ENCODE peak calls at places on chromosomes 3 and 15, in nine cellular contexts. One of them, this sample, is unnamed.

GRCh38 chr15:31032959-31033358 is 41.5 kb upstream of the MTMR10 start:
- DNase-seq in GM13976: no peak
- DNase-seq in coronary artery: no peak
- DNase-seq in breast epithelium: no peak
- DNase-seq in HCT116: no peak
- DNase-seq in bronchial epithelial cell: no peak
- DNase-seq in Peyer's patch: no peak
- DNase-seq in upper lobe of left lung: no peak
- DNase-seq in IMR-90: peak; percentile 76
- DNase-seq in this sample: peak; percentile 5

GRCh38 chr3:70231224-70231623 is 81.2 kb downstream of the MDFIC2 start:
- DNase-seq in GM13976: no peak
- DNase-seq in coronary artery: no peak
- DNase-seq in breast epithelium: no peak
- DNase-seq in HCT116: no peak
- DNase-seq in bronchial epithelial cell: no peak
- DNase-seq in Peyer's patch: no peak
- DNase-seq in upper lobe of left lung: no peak
- DNase-seq in IMR-90: no peak
- DNase-seq in this sample: no peak

GRCh38 chr15:63422891-63423290 is 41.2 kb upstream of the CA12 start:
- DNase-seq in GM13976: no peak
- DNase-seq in coronary artery: no peak
- DNase-seq in breast epithelium: no peak
- DNase-seq in HCT116: no peak
- DNase-seq in bronchial epithelial cell: no peak
- DNase-seq in Peyer's patch: no peak
- DNase-seq in upper lobe of left lung: no peak
- DNase-seq in IMR-90: no peak
- DNase-seq in this sample: no peak

GRCh38 chr3:194107126-194107525 is 28.8 kb upstream of the HES1 start:
- DNase-seq in GM13976: no peak
- DNase-seq in coronary artery: no peak
- DNase-seq in breast epithelium: no peak
- DNase-seq in HCT116: no peak
- DNase-seq in bronchial epithelial cell: no peak
- DNase-seq in Peyer's patch: no peak
- DNase-seq in upper lobe of left lung: no peak
- DNase-seq in IMR-90: no peak
- DNase-seq in this sample: no peak

GRCh38 chr3:51967384-51968174 is at the start of gene PCBP4:
- DNase-seq in GM13976: peak; percentile 77
- DNase-seq in coronary artery: no peak
- DNase-seq in breast epithelium: peak; percentile 69
- DNase-seq in HCT116: no peak
- DNase-seq in bronchial epithelial cell: no peak
- DNase-seq in Peyer's patch: peak; percentile 31
- DNase-seq in upper lobe of left lung: peak; percentile 91
- DNase-seq in IMR-90: peak; percentile 34
- DNase-seq in this sample: no peak

GRCh38 chr3:194607592-194608386 is 25.4 kb downstream of the TMEM44 start:
- DNase-seq in GM13976: no peak
- DNase-seq in coronary artery: no peak
- DNase-seq in breast epithelium: no peak
- DNase-seq in HCT116: no peak
- DNase-seq in bronchial epithelial cell: no peak
- DNase-seq in Peyer's patch: no peak
- DNase-seq in upper lobe of left lung: no peak
- DNase-seq in IMR-90: no peak
- DNase-seq in this sample: no peak

GRCh38 chr3:196251918-196252317 is 35.6 kb downstream of the SLC51A start:
- DNase-seq in GM13976: no peak
- DNase-seq in coronary artery: no peak
- DNase-seq in breast epithelium: no peak
- DNase-seq in HCT116: no peak
- DNase-seq in bronchial epithelial cell: no peak
- DNase-seq in Peyer's patch: no peak
- DNase-seq in upper lobe of left lung: peak; percentile 63
- DNase-seq in IMR-90: no peak
- DNase-seq in this sample: no peak

GRCh38 chr15:27623560-27624305 is 475.4 kb downstream of the OCA2 start:
- DNase-seq in GM13976: no peak
- DNase-seq in coronary artery: no peak
- DNase-seq in breast epithelium: no peak
- DNase-seq in HCT116: no peak
- DNase-seq in bronchial epithelial cell: no peak
- DNase-seq in Peyer's patch: no peak
- DNase-seq in upper lobe of left lung: no peak
- DNase-seq in IMR-90: no peak
- DNase-seq in this sample: no peak

GRCh38 chr3:66138336-66139234 is 82.2 kb upstream of the SLC25A26 start:
- DNase-seq in GM13976: peak; percentile 49
- DNase-seq in coronary artery: no peak
- DNase-seq in breast epithelium: no peak
- DNase-seq in HCT116: peak; percentile 68
- DNase-seq in bronchial epithelial cell: peak; percentile 60
- DNase-seq in Peyer's patch: no peak
- DNase-seq in upper lobe of left lung: no peak
- DNase-seq in IMR-90: peak; percentile 68
- DNase-seq in this sample: peak; percentile 79

GRCh38 chr3:118097660-118098059 is 937.0 kb downstream of the IGSF11 start:
- DNase-seq in GM13976: no peak
- DNase-seq in coronary artery: no peak
- DNase-seq in breast epithelium: no peak
- DNase-seq in HCT116: no peak
- DNase-seq in bronchial epithelial cell: no peak
- DNase-seq in Peyer's patch: no peak
- DNase-seq in upper lobe of left lung: no peak
- DNase-seq in IMR-90: no peak
- DNase-seq in this sample: no peak

GRCh38 chr3:141241248-141242034 is 9.8 kb downstream of the PXYLP1 start:
- DNase-seq in GM13976: no peak
- DNase-seq in coronary artery: no peak
- DNase-seq in breast epithelium: no peak
- DNase-seq in HCT116: no peak
- DNase-seq in bronchial epithelial cell: no peak
- DNase-seq in Peyer's patch: no peak
- DNase-seq in upper lobe of left lung: no peak
- DNase-seq in IMR-90: no peak
- DNase-seq in this sample: peak; percentile 55

GRCh38 chr3:71232175-71232679 is 351.3 kb downstream of the FOXP1 start:
- DNase-seq in GM13976: no peak
- DNase-seq in coronary artery: no peak
- DNase-seq in breast epithelium: no peak
- DNase-seq in HCT116: no peak
- DNase-seq in bronchial epithelial cell: no peak
- DNase-seq in Peyer's patch: no peak
- DNase-seq in upper lobe of left lung: no peak
- DNase-seq in IMR-90: no peak
- DNase-seq in this sample: no peak

GRCh38 chr15:74776851-74777768 is 4.8 kb upstream of the CSK start:
- DNase-seq in GM13976: peak; percentile 83
- DNase-seq in coronary artery: no peak
- DNase-seq in breast epithelium: no peak
- DNase-seq in HCT116: no peak
- DNase-seq in bronchial epithelial cell: no peak
- DNase-seq in Peyer's patch: peak; percentile 84
- DNase-seq in upper lobe of left lung: no peak
- DNase-seq in IMR-90: no peak
- DNase-seq in this sample: no peak

GRCh38 chr15:67331676-67332075 is 77.1 kb downstream of the IQCH start:
- DNase-seq in GM13976: no peak
- DNase-seq in coronary artery: no peak
- DNase-seq in breast epithelium: no peak
- DNase-seq in HCT116: no peak
- DNase-seq in bronchial epithelial cell: no peak
- DNase-seq in Peyer's patch: no peak
- DNase-seq in upper lobe of left lung: no peak
- DNase-seq in IMR-90: peak; percentile 7
- DNase-seq in this sample: peak; percentile 74

GRCh38 chr15:50542051-50542450 is 4.4 kb downstream of the USP50 start:
- DNase-seq in GM13976: no peak
- DNase-seq in coronary artery: no peak
- DNase-seq in breast epithelium: no peak
- DNase-seq in HCT116: no peak
- DNase-seq in bronchial epithelial cell: no peak
- DNase-seq in Peyer's patch: no peak
- DNase-seq in upper lobe of left lung: no peak
- DNase-seq in IMR-90: peak; percentile 16
- DNase-seq in this sample: peak; percentile 96

GRCh38 chr3:25094932-25095690 is 333.0 kb upstream of the RARB start:
- DNase-seq in GM13976: no peak
- DNase-seq in coronary artery: no peak
- DNase-seq in breast epithelium: no peak
- DNase-seq in HCT116: no peak
- DNase-seq in bronchial epithelial cell: no peak
- DNase-seq in Peyer's patch: no peak
- DNase-seq in upper lobe of left lung: no peak
- DNase-seq in IMR-90: no peak
- DNase-seq in this sample: peak; percentile 10

GRCh38 chr3:43012189-43012588 is 33.1 kb downstream of the GASK1A start:
- DNase-seq in GM13976: no peak
- DNase-seq in coronary artery: no peak
- DNase-seq in breast epithelium: no peak
- DNase-seq in HCT116: no peak
- DNase-seq in bronchial epithelial cell: no peak
- DNase-seq in Peyer's patch: no peak
- DNase-seq in upper lobe of left lung: no peak
- DNase-seq in IMR-90: no peak
- DNase-seq in this sample: no peak

GRCh38 chr3:104564045-104564643 is 802.6 kb upstream of the ALCAM start:
- DNase-seq in GM13976: no peak
- DNase-seq in coronary artery: no peak
- DNase-seq in breast epithelium: peak; percentile 56
- DNase-seq in HCT116: peak; percentile 42
- DNase-seq in bronchial epithelial cell: peak; percentile 50
- DNase-seq in Peyer's patch: peak; percentile 60
- DNase-seq in upper lobe of left lung: no peak
- DNase-seq in IMR-90: peak; percentile 52
- DNase-seq in this sample: peak; percentile 67

GRCh38 chr15:95987886-95988573 is 342.5 kb upstream of the NR2F2 start:
- DNase-seq in GM13976: no peak
- DNase-seq in coronary artery: no peak
- DNase-seq in breast epithelium: no peak
- DNase-seq in HCT116: no peak
- DNase-seq in bronchial epithelial cell: no peak
- DNase-seq in Peyer's patch: no peak
- DNase-seq in upper lobe of left lung: no peak
- DNase-seq in IMR-90: no peak
- DNase-seq in this sample: no peak
- TF ChIP-seq CTCF in GM13976: no peak
- TF ChIP-seq CTCF in coronary artery: no peak
- TF ChIP-seq CTCF in breast epithelium: no peak
- TF ChIP-seq CTCF in HCT116: no peak
- TF ChIP-seq CTCF in bronchial epithelial cell: no peak
- TF ChIP-seq CTCF in Peyer's patch: no peak
- TF ChIP-seq CTCF in upper lobe of left lung: no peak
- TF ChIP-seq CTCF in IMR-90: no peak
- TF ChIP-seq CTCF in this sample: no peak

DNA sequence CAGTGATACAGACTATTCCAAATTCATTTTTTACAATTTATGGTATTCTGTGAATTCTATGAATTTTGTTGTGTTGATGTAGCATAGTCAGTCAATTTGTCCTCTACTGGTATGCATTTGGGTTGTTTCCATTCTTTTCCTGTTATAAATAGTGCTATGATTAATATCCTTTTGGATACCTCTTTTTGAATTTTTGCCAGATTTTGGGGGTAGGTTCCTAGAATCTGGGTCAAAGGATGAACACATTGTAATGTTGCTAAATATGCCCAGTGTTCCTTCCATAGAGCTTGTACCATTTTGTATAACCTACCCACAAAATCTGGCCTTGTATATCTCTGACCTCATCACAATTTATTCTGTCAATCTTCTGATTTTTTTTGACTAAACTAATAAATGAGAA is 44.4 kb upstream of the C3orf38 start:
- DNase-seq in GM13976: no peak
- DNase-seq in coronary artery: no peak
- DNase-seq in breast epithelium: no peak
- DNase-seq in HCT116: no peak
- DNase-seq in bronchial epithelial cell: no peak
- DNase-seq in Peyer's patch: no peak
- DNase-seq in upper lobe of left lung: no peak
- DNase-seq in IMR-90: no peak
- DNase-seq in this sample: peak; percentile 25
- TF ChIP-seq CTCF in GM13976: no peak
- TF ChIP-seq CTCF in coronary artery: no peak
- TF ChIP-seq CTCF in breast epithelium: no peak
- TF ChIP-seq CTCF in HCT116: no peak
- TF ChIP-seq CTCF in bronchial epithelial cell: no peak
- TF ChIP-seq CTCF in Peyer's patch: no peak
- TF ChIP-seq CTCF in upper lobe of left lung: no peak
- TF ChIP-seq CTCF in IMR-90: no peak
- TF ChIP-seq CTCF in this sample: no peak

GRCh38 chr3:27022096-27022761 is 347.0 kb downstream of the NEK10 start:
- DNase-seq in GM13976: no peak
- DNase-seq in coronary artery: no peak
- DNase-seq in breast epithelium: no peak
- DNase-seq in HCT116: no peak
- DNase-seq in bronchial epithelial cell: no peak
- DNase-seq in Peyer's patch: no peak
- DNase-seq in upper lobe of left lung: no peak
- DNase-seq in IMR-90: no peak
- DNase-seq in this sample: no peak
- TF ChIP-seq CTCF in GM13976: no peak
- TF ChIP-seq CTCF in coronary artery: no peak
- TF ChIP-seq CTCF in breast epithelium: no peak
- TF ChIP-seq CTCF in HCT116: no peak
- TF ChIP-seq CTCF in bronchial epithelial cell: no peak
- TF ChIP-seq CTCF in Peyer's patch: no peak
- TF ChIP-seq CTCF in upper lobe of left lung: no peak
- TF ChIP-seq CTCF in IMR-90: no peak
- TF ChIP-seq CTCF in this sample: no peak

GRCh38 chr3:49132073-49132436 is 795 bp downstream of the LAMB2 start:
- DNase-seq in GM13976: no peak
- DNase-seq in coronary artery: peak; percentile 58
- DNase-seq in breast epithelium: no peak
- DNase-seq in HCT116: no peak
- DNase-seq in bronchial epithelial cell: no peak
- DNase-seq in Peyer's patch: no peak
- DNase-seq in upper lobe of left lung: no peak
- DNase-seq in IMR-90: no peak
- DNase-seq in this sample: no peak

GRCh38 chr3:49131576-49131975 is 1.3 kb downstream of the LAMB2 start:
- DNase-seq in GM13976: no peak
- DNase-seq in coronary artery: peak; percentile 68
- DNase-seq in breast epithelium: no peak
- DNase-seq in HCT116: no peak
- DNase-seq in bronchial epithelial cell: no peak
- DNase-seq in Peyer's patch: no peak
- DNase-seq in upper lobe of left lung: no peak
- DNase-seq in IMR-90: no peak
- DNase-seq in this sample: no peak

GRCh38 chr3:49133226-49133951 is 539 bp upstream of the LAMB2 start:
- DNase-seq in GM13976: no peak
- DNase-seq in coronary artery: peak; percentile 90
- DNase-seq in breast epithelium: peak; percentile 84
- DNase-seq in HCT116: peak; percentile 74
- DNase-seq in bronchial epithelial cell: peak; percentile 81
- DNase-seq in Peyer's patch: peak; percentile 25
- DNase-seq in upper lobe of left lung: peak; percentile 89
- DNase-seq in IMR-90: peak; percentile 85
- DNase-seq in this sample: peak; percentile 84

GRCh38 chr3:49131040-49131439 is 1.8 kb downstream of the LAMB2 start:
- DNase-seq in GM13976: no peak
- DNase-seq in coronary artery: no peak
- DNase-seq in breast epithelium: no peak
- DNase-seq in HCT116: no peak
- DNase-seq in bronchial epithelial cell: no peak
- DNase-seq in Peyer's patch: no peak
- DNase-seq in upper lobe of left lung: no peak
- DNase-seq in IMR-90: no peak
- DNase-seq in this sample: no peak

GRCh38 chr3:49132437-49133225 is at the start of gene LAMB2:
- DNase-seq in GM13976: no peak
- DNase-seq in coronary artery: peak; percentile 86
- DNase-seq in breast epithelium: peak; percentile 72
- DNase-seq in HCT116: peak; percentile 66
- DNase-seq in bronchial epithelial cell: peak; percentile 51
- DNase-seq in Peyer's patch: no peak
- DNase-seq in upper lobe of left lung: peak; percentile 85
- DNase-seq in IMR-90: peak; percentile 74
- DNase-seq in this sample: peak; percentile 68
- TF ChIP-seq CTCF in GM13976: no peak
- TF ChIP-seq CTCF in coronary artery: no peak
- TF ChIP-seq CTCF in breast epithelium: no peak
- TF ChIP-seq CTCF in HCT116: no peak
- TF ChIP-seq CTCF in bronchial epithelial cell: peak; percentile 32
- TF ChIP-seq CTCF in Peyer's patch: no peak
- TF ChIP-seq CTCF in upper lobe of left lung: no peak
- TF ChIP-seq CTCF in IMR-90: no peak
- TF ChIP-seq CTCF in this sample: no peak